ENCODE peak calls at places on chromosomes 4 and X, in nine cellular contexts. One of them, this sample, is unnamed.

GRCh38 chr4:26753187-26753586 is 107.5 kb upstream of the STIM2 start:
- DNase-seq in psoas muscle: no peak
- DNase-seq in SW 1271: no peak
- DNase-seq in activated T-helper 1 cell treated with Interleukin-2 at 50 U/mL for 16 hours: no peak
- DNase-seq in hypothalamus: no peak
- DNase-seq in activated CD8-positive, alpha-beta memory T cell treated with anti-CD3 and anti-CD28 coated beads, Interleukin-2, amount 50 U/mL, for 48 hours: no peak
- DNase-seq in stimulated activated CD8-positive, alpha-beta memory T cell treated with anti-CD3 and anti-CD28 coated beads, Interleukin-7, amount 100 ng/mL, for 1 hour: no peak
- DNase-seq in AML-193: no peak
- DNase-seq in activated CD4-positive, CD25-positive, alpha-beta regulatory T cell treated with anti-CD3 and anti-CD28 coated beads, Interleukin-2, amount 50 U/mL, for 16 hours: no peak
- DNase-seq in this sample: no peak

GRCh38 chr4:154073107-154073817 is 284.4 kb upstream of the SFRP2 start:
- DNase-seq in psoas muscle: no peak
- DNase-seq in SW 1271: no peak
- DNase-seq in activated T-helper 1 cell treated with Interleukin-2 at 50 U/mL for 16 hours: no peak
- DNase-seq in hypothalamus: no peak
- DNase-seq in activated CD8-positive, alpha-beta memory T cell treated with anti-CD3 and anti-CD28 coated beads, Interleukin-2, amount 50 U/mL, for 48 hours: no peak
- DNase-seq in stimulated activated CD8-positive, alpha-beta memory T cell treated with anti-CD3 and anti-CD28 coated beads, Interleukin-7, amount 100 ng/mL, for 1 hour: no peak
- DNase-seq in AML-193: no peak
- DNase-seq in activated CD4-positive, CD25-positive, alpha-beta regulatory T cell treated with anti-CD3 and anti-CD28 coated beads, Interleukin-2, amount 50 U/mL, for 16 hours: no peak
- DNase-seq in this sample: no peak

GRCh38 chr4:108561086-108561485 is 59.3 kb upstream of the RPL34 start:
- DNase-seq in psoas muscle: no peak
- DNase-seq in SW 1271: no peak
- DNase-seq in activated T-helper 1 cell treated with Interleukin-2 at 50 U/mL for 16 hours: no peak
- DNase-seq in hypothalamus: no peak
- DNase-seq in activated CD8-positive, alpha-beta memory T cell treated with anti-CD3 and anti-CD28 coated beads, Interleukin-2, amount 50 U/mL, for 48 hours: no peak
- DNase-seq in stimulated activated CD8-positive, alpha-beta memory T cell treated with anti-CD3 and anti-CD28 coated beads, Interleukin-7, amount 100 ng/mL, for 1 hour: no peak
- DNase-seq in AML-193: no peak
- DNase-seq in activated CD4-positive, CD25-positive, alpha-beta regulatory T cell treated with anti-CD3 and anti-CD28 coated beads, Interleukin-2, amount 50 U/mL, for 16 hours: no peak
- DNase-seq in this sample: no peak

GRCh38 chr4:6991249-6991648 is 51.9 kb upstream of the TADA2B start:
- DNase-seq in psoas muscle: no peak
- DNase-seq in SW 1271: no peak
- DNase-seq in activated T-helper 1 cell treated with Interleukin-2 at 50 U/mL for 16 hours: no peak
- DNase-seq in hypothalamus: no peak
- DNase-seq in activated CD8-positive, alpha-beta memory T cell treated with anti-CD3 and anti-CD28 coated beads, Interleukin-2, amount 50 U/mL, for 48 hours: no peak
- DNase-seq in stimulated activated CD8-positive, alpha-beta memory T cell treated with anti-CD3 and anti-CD28 coated beads, Interleukin-7, amount 100 ng/mL, for 1 hour: no peak
- DNase-seq in AML-193: no peak
- DNase-seq in activated CD4-positive, CD25-positive, alpha-beta regulatory T cell treated with anti-CD3 and anti-CD28 coated beads, Interleukin-2, amount 50 U/mL, for 16 hours: no peak
- DNase-seq in this sample: no peak

GRCh38 chrX:108020631-108021030 is 24.2 kb upstream of the VSIG1 start:
- DNase-seq in psoas muscle: no peak
- DNase-seq in SW 1271: no peak
- DNase-seq in activated T-helper 1 cell treated with Interleukin-2 at 50 U/mL for 16 hours: no peak
- DNase-seq in hypothalamus: no peak
- DNase-seq in activated CD8-positive, alpha-beta memory T cell treated with anti-CD3 and anti-CD28 coated beads, Interleukin-2, amount 50 U/mL, for 48 hours: no peak
- DNase-seq in stimulated activated CD8-positive, alpha-beta memory T cell treated with anti-CD3 and anti-CD28 coated beads, Interleukin-7, amount 100 ng/mL, for 1 hour: no peak
- DNase-seq in AML-193: peak
- DNase-seq in activated CD4-positive, CD25-positive, alpha-beta regulatory T cell treated with anti-CD3 and anti-CD28 coated beads, Interleukin-2, amount 50 U/mL, for 16 hours: no peak
- DNase-seq in this sample: no peak

GRCh38 chr4:142347241-142347640 is 498.9 kb downstream of the INPP4B start:
- DNase-seq in psoas muscle: no peak
- DNase-seq in SW 1271: no peak
- DNase-seq in activated T-helper 1 cell treated with Interleukin-2 at 50 U/mL for 16 hours: no peak
- DNase-seq in hypothalamus: no peak
- DNase-seq in activated CD8-positive, alpha-beta memory T cell treated with anti-CD3 and anti-CD28 coated beads, Interleukin-2, amount 50 U/mL, for 48 hours: no peak
- DNase-seq in stimulated activated CD8-positive, alpha-beta memory T cell treated with anti-CD3 and anti-CD28 coated beads, Interleukin-7, amount 100 ng/mL, for 1 hour: no peak
- DNase-seq in AML-193: no peak
- DNase-seq in activated CD4-positive, CD25-positive, alpha-beta regulatory T cell treated with anti-CD3 and anti-CD28 coated beads, Interleukin-2, amount 50 U/mL, for 16 hours: no peak
- DNase-seq in this sample: no peak

GRCh38 chr4:22440999-22441398 is 74.9 kb downstream of the ADGRA3 start:
- DNase-seq in psoas muscle: no peak
- DNase-seq in SW 1271: no peak
- DNase-seq in activated T-helper 1 cell treated with Interleukin-2 at 50 U/mL for 16 hours: no peak
- DNase-seq in hypothalamus: no peak
- DNase-seq in activated CD8-positive, alpha-beta memory T cell treated with anti-CD3 and anti-CD28 coated beads, Interleukin-2, amount 50 U/mL, for 48 hours: no peak
- DNase-seq in stimulated activated CD8-positive, alpha-beta memory T cell treated with anti-CD3 and anti-CD28 coated beads, Interleukin-7, amount 100 ng/mL, for 1 hour: no peak
- DNase-seq in AML-193: no peak
- DNase-seq in activated CD4-positive, CD25-positive, alpha-beta regulatory T cell treated with anti-CD3 and anti-CD28 coated beads, Interleukin-2, amount 50 U/mL, for 16 hours: no peak
- DNase-seq in this sample: no peak

GRCh38 chr4:81687470-81687869 is 215.8 kb upstream of the RASGEF1B start:
- DNase-seq in psoas muscle: no peak
- DNase-seq in SW 1271: no peak
- DNase-seq in activated T-helper 1 cell treated with Interleukin-2 at 50 U/mL for 16 hours: no peak
- DNase-seq in hypothalamus: no peak
- DNase-seq in activated CD8-positive, alpha-beta memory T cell treated with anti-CD3 and anti-CD28 coated beads, Interleukin-2, amount 50 U/mL, for 48 hours: no peak
- DNase-seq in stimulated activated CD8-positive, alpha-beta memory T cell treated with anti-CD3 and anti-CD28 coated beads, Interleukin-7, amount 100 ng/mL, for 1 hour: no peak
- DNase-seq in AML-193: no peak
- DNase-seq in activated CD4-positive, CD25-positive, alpha-beta regulatory T cell treated with anti-CD3 and anti-CD28 coated beads, Interleukin-2, amount 50 U/mL, for 16 hours: no peak
- DNase-seq in this sample: no peak

GRCh38 chrX:136589966-136590365 is 58.0 kb downstream of the VGLL1 start:
- DNase-seq in psoas muscle: no peak
- DNase-seq in SW 1271: no peak
- DNase-seq in activated T-helper 1 cell treated with Interleukin-2 at 50 U/mL for 16 hours: no peak
- DNase-seq in hypothalamus: no peak
- DNase-seq in activated CD8-positive, alpha-beta memory T cell treated with anti-CD3 and anti-CD28 coated beads, Interleukin-2, amount 50 U/mL, for 48 hours: no peak
- DNase-seq in stimulated activated CD8-positive, alpha-beta memory T cell treated with anti-CD3 and anti-CD28 coated beads, Interleukin-7, amount 100 ng/mL, for 1 hour: no peak
- DNase-seq in AML-193: no peak
- DNase-seq in activated CD4-positive, CD25-positive, alpha-beta regulatory T cell treated with anti-CD3 and anti-CD28 coated beads, Interleukin-2, amount 50 U/mL, for 16 hours: no peak
- DNase-seq in this sample: no peak

GRCh38 chrX:85765651-85766050 is 281.7 kb downstream of the CHM start:
- DNase-seq in psoas muscle: no peak
- DNase-seq in SW 1271: no peak
- DNase-seq in activated T-helper 1 cell treated with Interleukin-2 at 50 U/mL for 16 hours: no peak
- DNase-seq in hypothalamus: no peak
- DNase-seq in activated CD8-positive, alpha-beta memory T cell treated with anti-CD3 and anti-CD28 coated beads, Interleukin-2, amount 50 U/mL, for 48 hours: no peak
- DNase-seq in stimulated activated CD8-positive, alpha-beta memory T cell treated with anti-CD3 and anti-CD28 coated beads, Interleukin-7, amount 100 ng/mL, for 1 hour: no peak
- DNase-seq in AML-193: no peak
- DNase-seq in activated CD4-positive, CD25-positive, alpha-beta regulatory T cell treated with anti-CD3 and anti-CD28 coated beads, Interleukin-2, amount 50 U/mL, for 16 hours: no peak
- DNase-seq in this sample: no peak

GRCh38 chr4:78286281-78286680 is 229.2 kb downstream of the FRAS1 start:
- DNase-seq in psoas muscle: no peak
- DNase-seq in SW 1271: no peak
- DNase-seq in activated T-helper 1 cell treated with Interleukin-2 at 50 U/mL for 16 hours: no peak
- DNase-seq in hypothalamus: no peak
- DNase-seq in activated CD8-positive, alpha-beta memory T cell treated with anti-CD3 and anti-CD28 coated beads, Interleukin-2, amount 50 U/mL, for 48 hours: no peak
- DNase-seq in stimulated activated CD8-positive, alpha-beta memory T cell treated with anti-CD3 and anti-CD28 coated beads, Interleukin-7, amount 100 ng/mL, for 1 hour: no peak
- DNase-seq in AML-193: no peak
- DNase-seq in activated CD4-positive, CD25-positive, alpha-beta regulatory T cell treated with anti-CD3 and anti-CD28 coated beads, Interleukin-2, amount 50 U/mL, for 16 hours: no peak
- DNase-seq in this sample: no peak

GRCh38 chrX:132413459-132413858 is 75.4 kb downstream of the MBNL3 start:
- DNase-seq in psoas muscle: no peak
- DNase-seq in SW 1271: no peak
- DNase-seq in activated T-helper 1 cell treated with Interleukin-2 at 50 U/mL for 16 hours: no peak
- DNase-seq in hypothalamus: no peak
- DNase-seq in activated CD8-positive, alpha-beta memory T cell treated with anti-CD3 and anti-CD28 coated beads, Interleukin-2, amount 50 U/mL, for 48 hours: no peak
- DNase-seq in stimulated activated CD8-positive, alpha-beta memory T cell treated with anti-CD3 and anti-CD28 coated beads, Interleukin-7, amount 100 ng/mL, for 1 hour: no peak
- DNase-seq in AML-193: no peak
- DNase-seq in activated CD4-positive, CD25-positive, alpha-beta regulatory T cell treated with anti-CD3 and anti-CD28 coated beads, Interleukin-2, amount 50 U/mL, for 16 hours: no peak
- DNase-seq in this sample: no peak

GRCh38 chr4:16573744-16574143 is 324.7 kb downstream of the LDB2 start:
- DNase-seq in psoas muscle: no peak
- DNase-seq in SW 1271: no peak
- DNase-seq in activated T-helper 1 cell treated with Interleukin-2 at 50 U/mL for 16 hours: no peak
- DNase-seq in hypothalamus: peak
- DNase-seq in activated CD8-positive, alpha-beta memory T cell treated with anti-CD3 and anti-CD28 coated beads, Interleukin-2, amount 50 U/mL, for 48 hours: no peak
- DNase-seq in stimulated activated CD8-positive, alpha-beta memory T cell treated with anti-CD3 and anti-CD28 coated beads, Interleukin-7, amount 100 ng/mL, for 1 hour: no peak
- DNase-seq in AML-193: no peak
- DNase-seq in activated CD4-positive, CD25-positive, alpha-beta regulatory T cell treated with anti-CD3 and anti-CD28 coated beads, Interleukin-2, amount 50 U/mL, for 16 hours: no peak
- DNase-seq in this sample: no peak

GRCh38 chrX:55839480-55839879 is 121.9 kb downstream of the RRAGB start:
- DNase-seq in psoas muscle: no peak
- DNase-seq in SW 1271: no peak
- DNase-seq in activated T-helper 1 cell treated with Interleukin-2 at 50 U/mL for 16 hours: no peak
- DNase-seq in hypothalamus: no peak
- DNase-seq in activated CD8-positive, alpha-beta memory T cell treated with anti-CD3 and anti-CD28 coated beads, Interleukin-2, amount 50 U/mL, for 48 hours: no peak
- DNase-seq in stimulated activated CD8-positive, alpha-beta memory T cell treated with anti-CD3 and anti-CD28 coated beads, Interleukin-7, amount 100 ng/mL, for 1 hour: no peak
- DNase-seq in AML-193: no peak
- DNase-seq in activated CD4-positive, CD25-positive, alpha-beta regulatory T cell treated with anti-CD3 and anti-CD28 coated beads, Interleukin-2, amount 50 U/mL, for 16 hours: no peak
- DNase-seq in this sample: peak

GRCh38 chrX:102339312-102340298 is 92.6 kb downstream of the NXF2 start:
- DNase-seq in psoas muscle: no peak
- DNase-seq in SW 1271: no peak
- DNase-seq in activated T-helper 1 cell treated with Interleukin-2 at 50 U/mL for 16 hours: no peak
- DNase-seq in hypothalamus: no peak
- DNase-seq in activated CD8-positive, alpha-beta memory T cell treated with anti-CD3 and anti-CD28 coated beads, Interleukin-2, amount 50 U/mL, for 48 hours: no peak
- DNase-seq in stimulated activated CD8-positive, alpha-beta memory T cell treated with anti-CD3 and anti-CD28 coated beads, Interleukin-7, amount 100 ng/mL, for 1 hour: no peak
- DNase-seq in AML-193: no peak
- DNase-seq in activated CD4-positive, CD25-positive, alpha-beta regulatory T cell treated with anti-CD3 and anti-CD28 coated beads, Interleukin-2, amount 50 U/mL, for 16 hours: no peak
- DNase-seq in this sample: no peak

GRCh38 chrX:40107291-40108083 is 9.7 kb upstream of the BCOR start:
- DNase-seq in psoas muscle: peak
- DNase-seq in SW 1271: no peak
- DNase-seq in activated T-helper 1 cell treated with Interleukin-2 at 50 U/mL for 16 hours: no peak
- DNase-seq in hypothalamus: peak
- DNase-seq in activated CD8-positive, alpha-beta memory T cell treated with anti-CD3 and anti-CD28 coated beads, Interleukin-2, amount 50 U/mL, for 48 hours: no peak
- DNase-seq in stimulated activated CD8-positive, alpha-beta memory T cell treated with anti-CD3 and anti-CD28 coated beads, Interleukin-7, amount 100 ng/mL, for 1 hour: no peak
- DNase-seq in AML-193: no peak
- DNase-seq in activated CD4-positive, CD25-positive, alpha-beta regulatory T cell treated with anti-CD3 and anti-CD28 coated beads, Interleukin-2, amount 50 U/mL, for 16 hours: no peak
- DNase-seq in this sample: no peak

GRCh38 chrX:70454441-70455365 is 10.1 kb downstream of the DLG3 start:
- DNase-seq in psoas muscle: peak
- DNase-seq in SW 1271: peak
- DNase-seq in activated T-helper 1 cell treated with Interleukin-2 at 50 U/mL for 16 hours: peak
- DNase-seq in hypothalamus: peak
- DNase-seq in activated CD8-positive, alpha-beta memory T cell treated with anti-CD3 and anti-CD28 coated beads, Interleukin-2, amount 50 U/mL, for 48 hours: peak
- DNase-seq in stimulated activated CD8-positive, alpha-beta memory T cell treated with anti-CD3 and anti-CD28 coated beads, Interleukin-7, amount 100 ng/mL, for 1 hour: no peak
- DNase-seq in AML-193: peak
- DNase-seq in activated CD4-positive, CD25-positive, alpha-beta regulatory T cell treated with anti-CD3 and anti-CD28 coated beads, Interleukin-2, amount 50 U/mL, for 16 hours: peak
- DNase-seq in this sample: peak

GRCh38 chr4:42750091-42750490 is 93.2 kb upstream of the ATP8A1 start:
- DNase-seq in psoas muscle: no peak
- DNase-seq in SW 1271: peak
- DNase-seq in activated T-helper 1 cell treated with Interleukin-2 at 50 U/mL for 16 hours: no peak
- DNase-seq in hypothalamus: no peak
- DNase-seq in activated CD8-positive, alpha-beta memory T cell treated with anti-CD3 and anti-CD28 coated beads, Interleukin-2, amount 50 U/mL, for 48 hours: no peak
- DNase-seq in stimulated activated CD8-positive, alpha-beta memory T cell treated with anti-CD3 and anti-CD28 coated beads, Interleukin-7, amount 100 ng/mL, for 1 hour: peak
- DNase-seq in AML-193: peak
- DNase-seq in activated CD4-positive, CD25-positive, alpha-beta regulatory T cell treated with anti-CD3 and anti-CD28 coated beads, Interleukin-2, amount 50 U/mL, for 16 hours: no peak
- DNase-seq in this sample: no peak

GRCh38 chr4:186820371-186820990 is 96.8 kb upstream of the FAT1 start:
- DNase-seq in psoas muscle: peak
- DNase-seq in SW 1271: no peak
- DNase-seq in activated T-helper 1 cell treated with Interleukin-2 at 50 U/mL for 16 hours: no peak
- DNase-seq in hypothalamus: no peak
- DNase-seq in activated CD8-positive, alpha-beta memory T cell treated with anti-CD3 and anti-CD28 coated beads, Interleukin-2, amount 50 U/mL, for 48 hours: no peak
- DNase-seq in stimulated activated CD8-positive, alpha-beta memory T cell treated with anti-CD3 and anti-CD28 coated beads, Interleukin-7, amount 100 ng/mL, for 1 hour: no peak
- DNase-seq in AML-193: no peak
- DNase-seq in activated CD4-positive, CD25-positive, alpha-beta regulatory T cell treated with anti-CD3 and anti-CD28 coated beads, Interleukin-2, amount 50 U/mL, for 16 hours: no peak
- DNase-seq in this sample: no peak

GRCh38 chr4:131644619-131645018 is 1504.5 kb upstream of the PCDH10 start:
- DNase-seq in psoas muscle: no peak
- DNase-seq in SW 1271: no peak
- DNase-seq in activated T-helper 1 cell treated with Interleukin-2 at 50 U/mL for 16 hours: no peak
- DNase-seq in hypothalamus: no peak
- DNase-seq in activated CD8-positive, alpha-beta memory T cell treated with anti-CD3 and anti-CD28 coated beads, Interleukin-2, amount 50 U/mL, for 48 hours: no peak
- DNase-seq in stimulated activated CD8-positive, alpha-beta memory T cell treated with anti-CD3 and anti-CD28 coated beads, Interleukin-7, amount 100 ng/mL, for 1 hour: no peak
- DNase-seq in AML-193: no peak
- DNase-seq in activated CD4-positive, CD25-positive, alpha-beta regulatory T cell treated with anti-CD3 and anti-CD28 coated beads, Interleukin-2, amount 50 U/mL, for 16 hours: no peak
- DNase-seq in this sample: peak